ENCODE peak calls at places on chromosomes 16 and 17, in five cellular contexts. N is heart left ventricle, M is A549, V is adrenal gland, B is stomach. A is an unnamed sample.

GRCh38 chr16:50671644-50672260 is 9.4 kb downstream of the SNX20 start:
- DNase-seq in B (no peak), M (no peak), N (no peak), V (no peak), A (no peak)

GRCh38 chr16:4517812-4518211 is 20.8 kb downstream of the CDIP1 start:
- DNase-seq in N (no peak), V (no peak), M (peak), B (no peak), A (no peak)

GRCh38 chr16:53131363-53132071 is 76.7 kb downstream of the CHD9 start:
- DNase-seq in N (peak), V (peak), M (peak), B (peak), A (peak)

GRCh38 chr16:8867483-8868271 is 1.1 kb downstream of the CARHSP1 start:
- DNase-seq in N (peak), V (peak), B (peak), M (no peak), A (no peak)

GRCh38 chr17:67931227-67931626 is 65.0 kb downstream of the C17orf58 start:
- DNase-seq in V (no peak), B (no peak), M (no peak), N (no peak), A (no peak)

GRCh38 chr17:147796-148740 is 10.7 kb downstream of the SCGB1C2 start:
- DNase-seq in N (no peak), B (peak), M (no peak), V (peak), A (no peak)

GRCh38 chr17:40124279-40125141 is 2.7 kb downstream of the MSL1 start:
- DNase-seq in V (peak), N (no peak), M (no peak), B (no peak), A (no peak)

GRCh38 chr17:13477180-13477611 is 124.5 kb downstream of the HS3ST3A1 start:
- DNase-seq in N (no peak), B (no peak), V (no peak), M (no peak), A (no peak)

GRCh38 chr16:252366-253337 is 18.0 kb downstream of the FAM234A start:
- DNase-seq in N (no peak), B (no peak), V (no peak), M (no peak), A (peak)

GRCh38 chr17:40283662-40284061 is 4.0 kb upstream of the CDC6 start:
- DNase-seq in N (no peak), B (no peak), M (peak), V (no peak), A (no peak)

GRCh38 chr17:77382356-77382911 is 241.7 kb downstream of the SEC14L1 start:
- DNase-seq in B (no peak), M (no peak), N (no peak), V (no peak), A (no peak)

DNA sequence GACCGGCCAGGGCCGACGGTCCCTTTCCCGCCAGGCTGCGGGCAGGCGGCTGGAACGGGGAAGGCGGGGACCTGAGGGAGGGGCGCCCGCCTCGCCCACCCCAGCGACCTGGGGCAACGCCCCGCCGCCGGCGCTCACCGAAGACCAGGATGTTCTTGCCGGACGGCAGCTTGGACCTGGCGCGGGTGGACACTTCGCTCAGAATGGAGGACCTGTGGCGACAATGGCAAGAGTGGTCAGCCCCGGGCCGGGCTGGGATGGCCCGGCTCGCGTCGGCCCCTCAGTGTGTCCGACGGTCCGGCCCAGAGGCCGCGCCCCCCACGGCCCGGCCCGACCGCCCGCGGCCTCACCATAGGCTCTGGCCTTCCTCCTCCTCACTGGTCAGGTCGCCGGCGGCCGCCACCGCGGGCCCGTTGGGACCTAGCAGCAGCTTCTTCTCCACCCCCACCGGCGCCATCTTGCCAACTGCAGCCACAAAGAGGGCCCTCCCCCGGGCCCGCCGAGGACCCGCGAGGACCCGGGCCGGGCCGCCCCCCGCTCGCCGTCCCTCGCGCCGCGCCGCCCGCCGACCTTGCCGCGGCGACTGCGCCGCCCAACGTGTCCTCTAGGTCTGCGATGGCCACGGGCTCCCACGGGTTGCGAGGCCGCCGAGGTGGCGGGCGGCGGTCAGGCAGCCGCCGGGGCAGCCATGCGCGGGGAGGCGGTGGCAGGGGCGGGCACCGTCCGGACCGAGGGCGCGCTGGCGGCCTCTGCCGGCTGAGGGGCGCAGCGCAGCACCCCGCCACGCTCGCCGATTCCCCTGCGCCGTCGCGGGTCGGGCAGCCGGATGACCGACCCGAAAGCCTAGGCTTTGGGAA is at the start of gene DYNC1LI2:
- DNase-seq in M (peak), N (peak), V (peak), B (peak), A (peak)
- TF ChIP-seq POLR2A in M (peak), N (no peak), V (peak), B (no peak), A (peak)

GRCh38 chr16:66695935-66696668 is 441 bp downstream of the CMTM4 start:
- DNase-seq in N (no peak), B (peak), V (peak), M (peak), A (peak)
- TF ChIP-seq POLR2A in N (no peak), B (no peak), V (no peak), M (no peak), A (no peak)

GRCh38 chr17:45687594-45687993 is 96.5 kb upstream of the CRHR1 start:
- DNase-seq in N (no peak), M (no peak), V (no peak), B (no peak), A (no peak)

GRCh38 chr17:45688353-45688752 is 95.8 kb upstream of the CRHR1 start:
- DNase-seq in M (no peak), V (no peak), N (no peak), B (no peak), A (no peak)

GRCh38 chr17:45690876-45691275 is 93.2 kb upstream of the CRHR1 start:
- DNase-seq in M (no peak), B (no peak), N (no peak), V (no peak), A (no peak)

GRCh38 chr17:45686250-45686649 is 97.9 kb upstream of the CRHR1 start:
- DNase-seq in N (no peak), M (no peak), V (no peak), B (no peak), A (no peak)

DNA sequence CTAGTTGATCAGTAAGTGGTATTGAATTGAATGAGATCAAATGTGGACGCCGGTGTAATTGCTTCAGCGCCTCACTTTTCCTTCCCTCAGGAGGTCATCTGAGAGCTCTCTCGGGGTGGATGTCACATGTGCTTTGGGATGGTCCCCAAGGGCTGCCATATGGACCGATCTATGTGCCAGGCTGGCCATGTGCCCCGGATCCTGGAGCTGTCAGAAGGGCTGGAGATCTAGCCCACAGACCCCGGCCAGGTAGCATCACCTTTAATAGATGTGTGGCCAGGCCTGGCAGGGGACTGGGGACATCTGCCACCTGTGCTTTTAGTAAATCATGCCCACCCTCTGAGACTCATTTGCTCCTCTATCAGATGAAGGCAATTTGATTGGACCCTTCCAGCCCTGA is 95.3 kb upstream of the CRHR1 start:
- DNase-seq in M (no peak), V (no peak), N (no peak), B (no peak), A (no peak)
- TF ChIP-seq POLR2A in M (no peak), V (no peak), N (no peak), B (no peak), A (no peak)

GRCh38 chr17:82736511-82737185 is 1.2 kb downstream of the FN3K start:
- DNase-seq in B (no peak), M (no peak), N (no peak), V (no peak), A (no peak)

GRCh38 chr17:82732118-82732743 is 3.2 kb upstream of the FN3K start:
- DNase-seq in M (no peak), B (no peak), V (no peak), N (no peak), A (no peak)

GRCh38 chr17:82737981-82738877 is 2.8 kb downstream of the FN3K start:
- DNase-seq in N (peak), M (no peak), B (peak), V (peak), A (no peak)

GRCh38 chr17:82729479-82730260 is 5.7 kb upstream of the FN3K start:
- DNase-seq in B (no peak), V (no peak), N (no peak), M (no peak), A (no peak)

DNA sequence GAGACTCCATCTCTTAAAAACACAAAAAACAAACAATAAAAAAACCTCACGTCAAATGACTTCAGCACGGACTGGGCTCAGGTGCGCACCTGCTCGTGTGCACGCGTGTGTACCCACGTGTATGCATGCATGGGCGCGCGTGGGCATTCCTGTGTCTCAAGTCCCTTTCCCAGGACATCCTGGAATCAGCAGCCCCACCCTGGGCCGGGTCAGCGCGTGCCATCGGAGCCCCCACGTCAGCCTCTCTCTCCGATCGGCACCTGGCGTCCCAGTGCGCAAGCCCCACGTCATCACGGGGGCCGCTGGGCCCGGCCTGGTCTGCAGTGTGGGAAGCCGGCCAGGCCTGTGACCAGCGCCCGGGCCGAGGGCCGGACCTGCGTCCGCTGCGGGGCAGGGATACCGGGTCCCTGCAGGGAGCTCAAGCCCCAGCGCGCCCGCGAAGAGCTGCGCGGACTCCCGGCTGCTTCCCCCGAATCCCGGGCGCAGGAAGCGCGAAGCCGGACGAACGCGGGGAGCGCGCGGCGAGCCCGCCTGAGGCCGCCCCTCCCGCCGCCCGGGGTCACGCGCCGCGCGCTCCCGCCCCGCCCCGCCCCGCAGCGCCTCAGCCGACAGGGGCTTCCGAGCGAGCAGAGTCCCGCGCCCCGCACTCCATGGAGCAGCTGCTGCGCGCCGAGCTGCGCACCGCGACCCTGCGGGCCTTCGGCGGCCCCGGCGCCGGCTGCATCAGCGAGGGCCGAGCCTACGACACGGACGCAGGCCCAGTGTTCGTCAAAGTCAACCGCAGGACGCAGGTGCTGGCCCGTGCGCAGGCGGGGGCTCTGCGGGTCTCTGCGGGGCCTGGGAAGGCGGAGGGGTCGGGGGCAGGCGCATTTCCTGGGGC is at the start of gene FN3K:
- DNase-seq in B (peak), M (peak), N (peak), V (peak), A (no peak)
- TF ChIP-seq POLR2A in B (no peak), M (peak), N (no peak), V (peak), A (no peak)

GRCh38 chr16:82523786-82524185 is 103.0 kb upstream of the CDH13 start:
- DNase-seq in B (no peak), V (no peak), M (no peak), N (no peak), A (no peak)
- TF ChIP-seq POLR2A in B (no peak), V (no peak), M (no peak), N (no peak), A (no peak)

GRCh38 chr16:30954993-30955392 is 2.6 kb upstream of the SETD1A start:
- DNase-seq in V (no peak), N (no peak), M (no peak), B (no peak), A (no peak)
- TF ChIP-seq POLR2A in V (no peak), N (no peak), M (no peak), B (no peak), A (no peak)

GRCh38 chr17:59707971-59708425 is 544 bp downstream of the VMP1 start:
- DNase-seq in N (no peak), M (peak), B (no peak), V (no peak), A (peak)

GRCh38 chr17:59714255-59714654 is 6.8 kb downstream of the VMP1 start:
- DNase-seq in N (no peak), B (no peak), V (no peak), M (no peak), A (no peak)

GRCh38 chr17:59716427-59716826 is 9.0 kb downstream of the VMP1 start:
- DNase-seq in M (no peak), B (no peak), V (no peak), N (no peak), A (no peak)

GRCh38 chr17:59712856-59713255 is 5.4 kb downstream of the VMP1 start:
- DNase-seq in M (no peak), N (no peak), V (no peak), B (no peak), A (no peak)

DNA sequence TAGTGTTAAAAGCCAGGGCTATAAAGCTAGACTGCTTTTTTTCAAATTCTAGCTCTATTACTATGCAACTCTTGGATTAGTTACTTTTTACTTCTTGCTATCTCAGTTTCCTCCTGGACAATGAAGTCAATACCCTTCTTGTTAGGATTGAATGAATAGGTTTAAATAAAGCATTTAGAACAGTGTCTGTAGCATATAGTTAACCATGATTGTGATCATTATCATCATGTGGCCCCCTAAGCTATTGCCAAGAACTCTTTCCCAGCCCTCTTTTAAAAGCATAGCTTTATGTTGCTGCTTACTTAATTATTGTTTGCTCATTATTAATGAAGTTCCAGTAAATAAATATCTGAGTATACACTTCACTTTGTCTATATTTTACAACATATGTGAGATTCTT is 4.5 kb downstream of the VMP1 start:
- DNase-seq in V (no peak), M (no peak), N (no peak), B (no peak), A (no peak)
- TF ChIP-seq POLR2A in V (no peak), M (no peak), N (no peak), B (no peak), A (no peak)

DNA sequence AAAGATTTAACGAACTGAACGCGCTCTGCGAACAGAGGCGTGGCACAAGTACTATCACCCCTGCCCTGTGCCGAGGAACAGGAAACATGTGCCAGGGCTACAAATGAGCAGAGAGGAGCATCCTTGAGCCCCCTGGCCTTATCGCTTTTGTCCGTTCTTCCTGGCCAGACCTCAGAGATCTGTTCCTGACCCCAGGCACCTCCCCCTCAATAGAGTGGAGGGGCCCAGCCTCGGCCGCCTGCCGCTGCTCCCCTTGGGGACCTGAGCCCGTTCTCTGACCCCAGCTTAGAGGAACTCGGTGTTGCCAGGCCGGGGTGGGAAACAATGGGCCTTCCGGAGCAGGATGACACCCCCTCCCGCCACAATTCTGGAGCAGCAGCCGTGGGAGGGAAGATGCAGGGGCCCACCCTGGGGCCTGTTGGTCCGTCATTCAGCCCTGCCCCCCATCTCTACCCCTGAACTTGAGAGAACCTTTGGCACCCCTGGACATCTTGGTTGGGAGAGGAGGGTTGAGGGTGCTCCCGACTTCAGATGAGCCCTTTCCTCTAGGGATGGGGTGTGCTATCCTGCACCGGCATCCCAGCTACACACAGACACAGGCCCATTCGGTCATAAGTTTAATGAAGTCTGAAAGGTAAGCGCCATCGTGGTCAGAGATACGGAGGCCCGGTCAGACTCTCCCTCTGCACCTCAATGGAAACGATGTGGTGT is 1.1 kb downstream of the NAA38 start:
- DNase-seq in B (no peak), M (no peak), N (peak), V (peak), A (no peak)
- TF ChIP-seq POLR2A in B (no peak), M (peak), N (no peak), V (no peak), A (no peak)

DNA sequence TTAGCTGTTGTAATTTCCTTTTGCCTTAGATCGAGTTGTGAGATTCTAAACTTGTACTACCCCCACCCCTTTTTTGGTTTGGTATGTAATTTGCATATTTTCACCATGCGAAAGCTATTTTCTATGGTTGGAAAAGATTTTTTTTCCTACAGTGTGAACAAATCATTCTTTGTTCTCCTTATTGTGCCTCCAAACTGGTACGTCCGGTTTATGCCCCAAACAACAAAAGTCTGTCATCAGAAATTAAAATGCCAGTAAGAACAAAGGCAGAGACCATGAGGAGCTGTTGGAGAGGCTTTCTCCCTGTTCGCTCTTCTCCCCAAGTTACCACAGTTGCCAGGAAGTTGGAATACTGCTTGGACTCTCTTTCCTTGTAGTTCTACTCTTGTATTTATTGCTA is 66.2 kb downstream of the BCAS3 start:
- DNase-seq in V (no peak), N (no peak), M (no peak), B (no peak), A (no peak)
- TF ChIP-seq POLR2A in V (no peak), N (no peak), M (no peak), B (no peak), A (no peak)

GRCh38 chr17:45197555-45198334 is 23.9 kb upstream of the FMNL1 start:
- DNase-seq in M (peak), N (peak), V (peak), B (peak), A (peak)
- TF ChIP-seq POLR2A in M (no peak), N (no peak), V (peak), B (no peak), A (no peak)

A was measured in GM12891.